ENCODE peak calls at places on chromosomes 16 and 17, in eight cellular contexts. One of them, this sample, is unnamed.

GRCh38 chr17:82948957-82949356 is 109.1 kb upstream of the ZNF750 start:
- DNase-seq in PC-9: no peak
- DNase-seq in MM.1S: no peak
- DNase-seq in hepatocyte: no peak
- DNase-seq in GM23338: no peak
- DNase-seq in SK-N-SH: no peak
- DNase-seq in OCI-LY7: no peak
- DNase-seq in HCT116: no peak
- DNase-seq in this sample: no peak

GRCh38 chr17:489758-490329 is 137.2 kb upstream of the RPH3AL start:
- DNase-seq in MM.1S: no peak
- DNase-seq in GM23338: peak; percentile 61
- DNase-seq in PC-9: peak; percentile 16
- DNase-seq in OCI-LY7: peak; percentile 69
- DNase-seq in hepatocyte: peak; percentile 36
- DNase-seq in HCT116: no peak
- DNase-seq in SK-N-SH: peak; percentile 67
- DNase-seq in this sample: no peak

GRCh38 chr16:70715860-70716357 is 30.1 kb upstream of the MTSS2 start:
- DNase-seq in GM23338: no peak
- DNase-seq in SK-N-SH: peak; percentile 64
- DNase-seq in OCI-LY7: no peak
- DNase-seq in PC-9: no peak
- DNase-seq in hepatocyte: peak; percentile 75
- DNase-seq in HCT116: no peak
- DNase-seq in MM.1S: no peak
- DNase-seq in this sample: peak; percentile 58

GRCh38 chr17:55660171-55660886 is 62.3 kb downstream of the TMEM100 start:
- DNase-seq in HCT116: no peak
- DNase-seq in GM23338: no peak
- DNase-seq in hepatocyte: peak; percentile 46
- DNase-seq in PC-9: no peak
- DNase-seq in SK-N-SH: no peak
- DNase-seq in OCI-LY7: peak; percentile 53
- DNase-seq in MM.1S: no peak
- DNase-seq in this sample: no peak

GRCh38 chr16:8355714-8356113 is 234.6 kb downstream of the TMEM114 start:
- DNase-seq in HCT116: no peak
- DNase-seq in hepatocyte: peak; percentile 32
- DNase-seq in OCI-LY7: no peak
- DNase-seq in PC-9: no peak
- DNase-seq in MM.1S: no peak
- DNase-seq in SK-N-SH: peak; percentile 16
- DNase-seq in GM23338: peak; percentile 51
- DNase-seq in this sample: no peak

GRCh38 chr16:79776243-79776884 is 175.8 kb upstream of the MAF start:
- DNase-seq in HCT116: no peak
- DNase-seq in OCI-LY7: no peak
- DNase-seq in GM23338: peak; percentile 56
- DNase-seq in PC-9: no peak
- DNase-seq in hepatocyte: peak; percentile 35
- DNase-seq in MM.1S: no peak
- DNase-seq in SK-N-SH: no peak
- DNase-seq in this sample: no peak

GRCh38 chr16:13594798-13595197 is 325.2 kb upstream of the ERCC4 start:
- DNase-seq in GM23338: peak; percentile 86
- DNase-seq in PC-9: no peak
- DNase-seq in MM.1S: no peak
- DNase-seq in SK-N-SH: no peak
- DNase-seq in hepatocyte: no peak
- DNase-seq in HCT116: no peak
- DNase-seq in OCI-LY7: no peak
- DNase-seq in this sample: no peak

GRCh38 chr16:87463722-87464690 is 28.8 kb downstream of the ZCCHC14 start:
- DNase-seq in MM.1S: no peak
- DNase-seq in OCI-LY7: peak; percentile 13
- DNase-seq in GM23338: no peak
- DNase-seq in SK-N-SH: no peak
- DNase-seq in hepatocyte: peak; percentile 42
- DNase-seq in HCT116: no peak
- DNase-seq in PC-9: no peak
- DNase-seq in this sample: peak; percentile 38

GRCh38 chr17:1769826-1770477 is 8.1 kb downstream of the SERPINF1 start:
- DNase-seq in hepatocyte: peak; percentile 72
- DNase-seq in HCT116: no peak
- DNase-seq in GM23338: peak; percentile 91
- DNase-seq in OCI-LY7: no peak
- DNase-seq in SK-N-SH: no peak
- DNase-seq in PC-9: peak; percentile 62
- DNase-seq in MM.1S: no peak
- DNase-seq in this sample: peak; percentile 17

GRCh38 chr16:749010-749409 is 8.2 kb upstream of the CIAO3 start:
- DNase-seq in MM.1S: no peak
- DNase-seq in SK-N-SH: no peak
- DNase-seq in GM23338: no peak
- DNase-seq in hepatocyte: peak; percentile 63
- DNase-seq in OCI-LY7: no peak
- DNase-seq in HCT116: no peak
- DNase-seq in PC-9: no peak
- DNase-seq in this sample: no peak

GRCh38 chr17:68981288-68981687 is 26.1 kb upstream of the ABCA8 start:
- DNase-seq in PC-9: peak; percentile 68
- DNase-seq in GM23338: no peak
- DNase-seq in MM.1S: peak; percentile 53
- DNase-seq in hepatocyte: no peak
- DNase-seq in HCT116: no peak
- DNase-seq in SK-N-SH: no peak
- DNase-seq in OCI-LY7: no peak
- DNase-seq in this sample: peak; percentile 10

GRCh38 chr17:27485711-27486495 is 29.7 kb downstream of the KSR1 start:
- DNase-seq in PC-9: no peak
- DNase-seq in SK-N-SH: no peak
- DNase-seq in MM.1S: no peak
- DNase-seq in OCI-LY7: no peak
- DNase-seq in GM23338: no peak
- DNase-seq in hepatocyte: no peak
- DNase-seq in HCT116: no peak
- DNase-seq in this sample: no peak

GRCh38 chr17:83176272-83176955 is 97.0 kb downstream of the METRNL start:
- DNase-seq in GM23338: no peak
- DNase-seq in MM.1S: no peak
- DNase-seq in HCT116: no peak
- DNase-seq in hepatocyte: no peak
- DNase-seq in PC-9: no peak
- DNase-seq in SK-N-SH: no peak
- DNase-seq in OCI-LY7: no peak
- DNase-seq in this sample: no peak

GRCh38 chr17:38338535-38338934 is 5.2 kb downstream of the GPR179 start:
- DNase-seq in MM.1S: no peak
- DNase-seq in PC-9: no peak
- DNase-seq in GM23338: no peak
- DNase-seq in SK-N-SH: no peak
- DNase-seq in OCI-LY7: no peak
- DNase-seq in HCT116: no peak
- DNase-seq in hepatocyte: no peak
- DNase-seq in this sample: no peak

GRCh38 chr17:48541036-48541573 is 3.8 kb downstream of the HOXB2 start:
- DNase-seq in SK-N-SH: no peak
- DNase-seq in OCI-LY7: no peak
- DNase-seq in PC-9: no peak
- DNase-seq in HCT116: no peak
- DNase-seq in GM23338: peak; percentile 25
- DNase-seq in hepatocyte: no peak
- DNase-seq in MM.1S: no peak
- DNase-seq in this sample: no peak

GRCh38 chr17:45325810-45326209 is 9.0 kb upstream of the MAP3K14 start:
- DNase-seq in OCI-LY7: no peak
- DNase-seq in MM.1S: no peak
- DNase-seq in GM23338: no peak
- DNase-seq in SK-N-SH: no peak
- DNase-seq in hepatocyte: no peak
- DNase-seq in HCT116: no peak
- DNase-seq in PC-9: no peak
- DNase-seq in this sample: no peak

GRCh38 chr16:68373528-68374250 is 62.9 kb downstream of the PRMT7 start:
- DNase-seq in SK-N-SH: no peak
- DNase-seq in GM23338: no peak
- DNase-seq in PC-9: no peak
- DNase-seq in OCI-LY7: no peak
- DNase-seq in hepatocyte: no peak
- DNase-seq in HCT116: no peak
- DNase-seq in MM.1S: no peak
- DNase-seq in this sample: no peak

GRCh38 chr16:10189861-10190390 is 7.7 kb upstream of the GRIN2A start:
- DNase-seq in OCI-LY7: no peak
- DNase-seq in HCT116: no peak
- DNase-seq in SK-N-SH: no peak
- DNase-seq in hepatocyte: no peak
- DNase-seq in MM.1S: no peak
- DNase-seq in GM23338: no peak
- DNase-seq in PC-9: no peak
- DNase-seq in this sample: no peak

GRCh38 chr17:80820331-80820730 is 171.3 kb upstream of the CHMP6 start:
- DNase-seq in PC-9: no peak
- DNase-seq in GM23338: no peak
- DNase-seq in MM.1S: no peak
- DNase-seq in HCT116: no peak
- DNase-seq in hepatocyte: peak; percentile 43
- DNase-seq in OCI-LY7: no peak
- DNase-seq in SK-N-SH: no peak
- DNase-seq in this sample: no peak

GRCh38 chr16:83970430-83970815 is 2.4 kb downstream of the NECAB2 start:
- DNase-seq in hepatocyte: no peak
- DNase-seq in GM23338: no peak
- DNase-seq in SK-N-SH: no peak
- DNase-seq in HCT116: no peak
- DNase-seq in PC-9: no peak
- DNase-seq in OCI-LY7: no peak
- DNase-seq in MM.1S: no peak
- DNase-seq in this sample: no peak

GRCh38 chr17:45091778-45092425 is 30.8 kb downstream of the NMT1 start:
- DNase-seq in HCT116: no peak
- DNase-seq in GM23338: no peak
- DNase-seq in SK-N-SH: no peak
- DNase-seq in OCI-LY7: no peak
- DNase-seq in MM.1S: no peak
- DNase-seq in hepatocyte: no peak
- DNase-seq in PC-9: no peak
- DNase-seq in this sample: peak; percentile 53

GRCh38 chr16:88700636-88701482 is 5.3 kb downstream of the RNF166 start:
- DNase-seq in hepatocyte: peak; percentile 38
- DNase-seq in MM.1S: peak; percentile 81
- DNase-seq in GM23338: no peak
- DNase-seq in OCI-LY7: peak; percentile 86
- DNase-seq in SK-N-SH: no peak
- DNase-seq in PC-9: no peak
- DNase-seq in HCT116: no peak
- DNase-seq in this sample: peak; percentile 72

DNA sequence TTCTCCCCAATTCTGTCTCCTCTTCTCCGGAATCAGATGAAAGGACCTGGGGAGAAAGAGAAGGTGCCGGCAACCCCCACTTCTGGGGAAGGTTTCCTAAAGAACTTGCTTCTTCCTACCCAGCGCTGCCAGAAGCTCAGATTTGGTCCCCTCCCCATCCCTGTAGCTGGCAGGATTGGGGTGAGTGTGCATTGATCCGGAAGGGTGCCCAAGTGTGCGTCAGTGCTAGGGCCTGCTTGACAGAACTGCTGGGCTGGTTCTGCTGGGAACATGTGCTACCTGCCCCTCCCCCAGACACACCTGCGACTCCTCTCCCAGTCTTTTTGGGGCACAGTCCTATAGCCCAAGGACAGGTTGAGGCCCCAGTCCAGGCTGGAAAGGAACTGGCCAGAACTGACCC is 3.3 kb downstream of the ARL4D start:
- DNase-seq in hepatocyte: no peak
- DNase-seq in OCI-LY7: no peak
- DNase-seq in GM23338: no peak
- DNase-seq in SK-N-SH: no peak
- DNase-seq in MM.1S: no peak
- DNase-seq in PC-9: no peak
- DNase-seq in HCT116: no peak
- DNase-seq in this sample: no peak
- H3K79me2 ChIP-seq in hepatocyte: peaks cover 12% of the 10 kb centered on the region
- H3K79me2 ChIP-seq in OCI-LY7: no peaks in the 10 kb centered on the region
- H3K79me2 ChIP-seq in GM23338: no peaks in the 10 kb centered on the region
- H3K79me2 ChIP-seq in SK-N-SH: peaks cover 47% of the 10 kb centered on the region
- H3K79me2 ChIP-seq in MM.1S: no peaks in the 10 kb centered on the region
- H3K79me2 ChIP-seq in PC-9: peaks cover 6% of the 10 kb centered on the region
- H3K79me2 ChIP-seq in HCT116: peaks cover 17% of the 10 kb centered on the region
- H3K79me2 ChIP-seq in this sample: peaks cover 27% of the 10 kb centered on the region

GRCh38 chr17:56699186-56699895 is 105.8 kb downstream of the NOG start:
- DNase-seq in PC-9: peak; percentile 94
- DNase-seq in hepatocyte: peak; percentile 93
- DNase-seq in SK-N-SH: peak; percentile 38
- DNase-seq in MM.1S: no peak
- DNase-seq in OCI-LY7: no peak
- DNase-seq in GM23338: peak; percentile 80
- DNase-seq in HCT116: peak; percentile 98
- DNase-seq in this sample: peak; percentile 100
- H3K9me2 ChIP-seq in PC-9: no peaks in the 10 kb centered on the region
- H3K9me2 ChIP-seq in hepatocyte: no peaks in the 10 kb centered on the region
- H3K9me2 ChIP-seq in SK-N-SH: no peaks in the 10 kb centered on the region
- H3K9me2 ChIP-seq in MM.1S: no peaks in the 10 kb centered on the region
- H3K9me2 ChIP-seq in OCI-LY7: no peaks in the 10 kb centered on the region
- H3K9me2 ChIP-seq in GM23338: peaks cover 4% of the 10 kb centered on the region
- H3K9me2 ChIP-seq in HCT116: peaks cover 2% of the 10 kb centered on the region
- H3K9me2 ChIP-seq in this sample: no peaks in the 10 kb centered on the region

GRCh38 chr16:2005646-2006045 is 4.0 kb downstream of the ZNF598 start:
- DNase-seq in SK-N-SH: no peak
- DNase-seq in MM.1S: no peak
- DNase-seq in OCI-LY7: no peak
- DNase-seq in PC-9: no peak
- DNase-seq in HCT116: no peak
- DNase-seq in hepatocyte: no peak
- DNase-seq in GM23338: peak; percentile 72
- DNase-seq in this sample: no peak
- TF ChIP-seq CTCF in SK-N-SH: no peak
- TF ChIP-seq CTCF in MM.1S: no peak
- TF ChIP-seq CTCF in OCI-LY7: no peak
- TF ChIP-seq CTCF in PC-9: no peak
- TF ChIP-seq CTCF in HCT116: no peak
- TF ChIP-seq CTCF in hepatocyte: no peak
- TF ChIP-seq CTCF in GM23338: peak; percentile 46
- TF ChIP-seq CTCF in this sample: no peak

GRCh38 chr16:16154292-16154951 is 68.9 kb downstream of the ABCC6 start:
- DNase-seq in OCI-LY7: no peak
- DNase-seq in HCT116: no peak
- DNase-seq in GM23338: no peak
- DNase-seq in SK-N-SH: no peak
- DNase-seq in hepatocyte: no peak
- DNase-seq in PC-9: no peak
- DNase-seq in MM.1S: no peak
- DNase-seq in this sample: no peak
- H3K79me2 ChIP-seq in OCI-LY7: no peaks in the 10 kb centered on the region
- H3K79me2 ChIP-seq in HCT116: no peaks in the 10 kb centered on the region
- H3K79me2 ChIP-seq in GM23338: no peaks in the 10 kb centered on the region
- H3K79me2 ChIP-seq in SK-N-SH: no peaks in the 10 kb centered on the region
- H3K79me2 ChIP-seq in hepatocyte: no peaks in the 10 kb centered on the region
- H3K79me2 ChIP-seq in PC-9: no peaks in the 10 kb centered on the region
- H3K79me2 ChIP-seq in MM.1S: no peaks in the 10 kb centered on the region
- H3K79me2 ChIP-seq in this sample: no peaks in the 10 kb centered on the region

This sample was measured in PC-3.